ENCODE peak calls at places on chromosomes 12 and 14, in six cellular contexts. D, Q, X, W, R and O are unnamed samples.

GRCh38 chr14:61839452-61839851 is 77.2 kb downstream of the SNAPC1 start:
- DNase-seq in X (no peak), D (no peak), R (no peak), W (no peak), Q (no peak), O (no peak)

GRCh38 chr12:50203691-50204090 is 36.5 kb upstream of the CERS5 start:
- DNase-seq in R (no peak), Q (no peak), X (no peak), D (no peak), W (no peak), O (no peak)

GRCh38 chr12:112826011-112826410 is 34.5 kb downstream of the RPH3A start:
- DNase-seq in W (no peak), R (no peak), X (no peak), D (no peak), Q (no peak), O (no peak)

GRCh38 chr12:12720637-12721250 is 3.6 kb downstream of the CDKN1B start:
- DNase-seq in X (no peak), W (peak), Q (no peak), D (no peak), R (no peak), O (no peak)

GRCh38 chr14:79051009-79051710 is 881.0 kb downstream of the NRXN3 start:
- DNase-seq in Q (no peak), W (no peak), R (no peak), X (no peak), D (no peak), O (no peak)

GRCh38 chr12:124191024-124191359 is 103.9 kb upstream of the RFLNA start:
- DNase-seq in X (no peak), D (no peak), Q (no peak), W (peak), R (peak), O (no peak)

GRCh38 chr12:96136129-96136528 is 58.0 kb upstream of the ELK3 start:
- DNase-seq in W (no peak), Q (no peak), X (no peak), R (no peak), D (no peak), O (no peak)

GRCh38 chr12:102454808-102455760 is 25.3 kb downstream of the IGF1 start:
- DNase-seq in Q (no peak), R (no peak), W (peak), D (no peak), X (no peak), O (no peak)

GRCh38 chr12:104658085-104658484 is 201.3 kb downstream of the CHST11 start:
- DNase-seq in Q (no peak), D (no peak), W (no peak), R (no peak), X (no peak), O (no peak)

GRCh38 chr12:93243689-93244513 is 133.8 kb upstream of the NUDT4 start:
- DNase-seq in Q (no peak), X (no peak), R (peak), D (no peak), W (peak), O (no peak)

GRCh38 chr14:100851946-100852620 is 26.2 kb downstream of the MEG3 start:
- DNase-seq in R (no peak), Q (no peak), X (peak), D (no peak), W (no peak), O (no peak)

GRCh38 chr12:8527250-8528130 is 13.2 kb downstream of the CLEC4E start:
- DNase-seq in W (no peak), X (no peak), Q (no peak), R (no peak), D (no peak), O (no peak)

GRCh38 chr14:21098134-21098891 is at the start of gene ZNF219:
- DNase-seq in W (peak), D (no peak), X (peak), Q (peak), R (no peak), O (peak)

GRCh38 chr12:116317986-116318737 is 40.7 kb upstream of the MED13L start:
- DNase-seq in X (no peak), Q (no peak), W (no peak), R (no peak), D (no peak), O (no peak)

GRCh38 chr14:92456215-92457017 is 57.2 kb upstream of the RIN3 start:
- DNase-seq in X (no peak), W (peak), R (peak), D (peak), Q (no peak), O (no peak)